ENCODE peak calls at places on chromosomes 5 and 9, in eight cellular contexts. T, I, V, C, A, Q, P and O are unnamed samples.

GRCh38 chr9:22256381-22256780 is 190.2 kb upstream of the DMRTA1 start:
- DNase-seq in T (no peak), I (no peak), V (no peak), C (no peak), A (no peak), Q (no peak), P (no peak), O (no peak)

GRCh38 chr5:125725686-125726085 is 697.5 kb upstream of the GRAMD2B start:
- DNase-seq in T (no peak), I (no peak), V (no peak), C (no peak), A (no peak), Q (no peak), P (no peak), O (no peak)

GRCh38 chr9:103037508-103038477 is 42.7 kb downstream of the CYLC2 start:
- DNase-seq in T (no peak), I (peak; percentile 88), V (no peak), C (no peak), A (peak; percentile 52), Q (peak; percentile 2), P (no peak), O (no peak)

GRCh38 chr5:537098-537497 is 12.8 kb upstream of the SLC9A3 start:
- DNase-seq in T (no peak), I (no peak), V (no peak), C (no peak), A (no peak), Q (no peak), P (no peak), O (no peak)

GRCh38 chr5:68353624-68354023 is 138.1 kb downstream of the PIK3R1 start:
- DNase-seq in T (no peak), I (no peak), V (no peak), C (no peak), A (peak; percentile 62), Q (no peak), P (no peak), O (no peak)

GRCh38 chr9:5869315-5870019 is 21.2 kb upstream of the MLANA start:
- DNase-seq in T (no peak), I (peak; percentile 24), V (no peak), C (peak; percentile 12), A (no peak), Q (no peak), P (no peak), O (no peak)

GRCh38 chr9:107584186-107584585 is 94.6 kb upstream of the KLF4 start:
- DNase-seq in T (no peak), I (no peak), V (no peak), C (no peak), A (peak; percentile 10), Q (no peak), P (no peak), O (no peak)

GRCh38 chr5:141402553-141403328 is at the start of gene PCDHGA9:
- DNase-seq in T (no peak), I (no peak), V (no peak), C (no peak), A (peak; percentile 43), Q (no peak), P (no peak), O (no peak)

GRCh38 chr9:109083813-109084405 is 35.8 kb downstream of the TMEM245 start:
- DNase-seq in T (no peak), I (no peak), V (no peak), C (no peak), A (no peak), Q (no peak), P (no peak), O (no peak)

GRCh38 chr9:16106211-16106610 is 553.4 kb downstream of the CCDC171 start:
- DNase-seq in T (no peak), I (no peak), V (no peak), C (no peak), A (no peak), Q (no peak), P (no peak), O (no peak)

GRCh38 chr5:33369470-33370134 is 71.2 kb upstream of the TARS1 start:
- DNase-seq in T (no peak), I (no peak), V (no peak), C (no peak), A (peak; percentile 16), Q (no peak), P (no peak), O (no peak)

GRCh38 chr9:19255821-19256220 is 25.3 kb downstream of the DENND4C start:
- DNase-seq in T (no peak), I (no peak), V (no peak), C (no peak), A (no peak), Q (no peak), P (no peak), O (no peak)

GRCh38 chr9:127444921-127445850 is 6.0 kb downstream of the RPL12 start:
- DNase-seq in T (no peak), I (no peak), V (no peak), C (no peak), A (no peak), Q (peak; percentile 33), P (no peak), O (no peak)

GRCh38 chr5:154972476-154973080 is 31.7 kb downstream of the MRPL22 start:
- DNase-seq in T (no peak), I (peak; percentile 55), V (peak; percentile 26), C (no peak), A (peak; percentile 73), Q (peak; percentile 30), P (no peak), O (peak; percentile 2)

GRCh38 chr5:149217802-149218153 is 53.9 kb upstream of the AFAP1L1 start:
- DNase-seq in T (no peak), I (no peak), V (no peak), C (no peak), A (no peak), Q (no peak), P (no peak), O (no peak)

GRCh38 chr9:127714916-127715442 is 484 bp downstream of the PTRH1 start:
- DNase-seq in T (no peak), I (no peak), V (no peak), C (no peak), A (no peak), Q (no peak), P (no peak), O (no peak)

GRCh38 chr9:136081113-136081825 is 13.8 kb downstream of the NACC2 start:
- DNase-seq in T (no peak), I (peak; percentile 22), V (no peak), C (no peak), A (peak; percentile 42), Q (no peak), P (no peak), O (no peak)

GRCh38 chr5:59569608-59570334 is 323.8 kb downstream of the PDE4D start:
- DNase-seq in T (no peak), I (no peak), V (no peak), C (no peak), A (peak; percentile 53), Q (peak; percentile 7), P (no peak), O (no peak)

GRCh38 chr9:116112236-116112635 is 41.4 kb upstream of the PAPPA start:
- DNase-seq in T (no peak), I (no peak), V (no peak), C (no peak), A (peak; percentile 73), Q (no peak), P (no peak), O (no peak)

GRCh38 chr5:13866792-13867191 is 77.7 kb downstream of the DNAH5 start:
- DNase-seq in T (peak; percentile 61), I (no peak), V (peak; percentile 63), C (no peak), A (peak; percentile 31), Q (peak; percentile 53), P (no peak), O (peak; percentile 3)

GRCh38 chr5:172802585-172803176 is 31.4 kb upstream of the ERGIC1 start:
- DNase-seq in T (no peak), I (no peak), V (no peak), C (no peak), A (peak; percentile 70), Q (peak; percentile 64), P (no peak), O (no peak)

GRCh38 chr9:106421772-106422171 is 441.2 kb upstream of the ZNF462 start:
- DNase-seq in T (no peak), I (no peak), V (no peak), C (no peak), A (no peak), Q (peak; percentile 74), P (no peak), O (no peak)

GRCh38 chr5:12861891-12862290 is 957.6 kb upstream of the CTNND2 start:
- DNase-seq in T (no peak), I (no peak), V (no peak), C (no peak), A (no peak), Q (no peak), P (no peak), O (no peak)

GRCh38 chr9:89427621-89428221 is 70.2 kb downstream of the SEMA4D start:
- DNase-seq in T (no peak), I (no peak), V (no peak), C (peak; percentile 63), A (no peak), Q (no peak), P (no peak), O (no peak)

GRCh38 chr5:37121465-37121864 is 127.7 kb downstream of the CPLANE1 start:
- DNase-seq in T (no peak), I (no peak), V (no peak), C (no peak), A (no peak), Q (no peak), P (no peak), O (no peak)

GRCh38 chr5:134101686-134102439 is 12.6 kb upstream of the TCF7 start:
- DNase-seq in T (no peak), I (peak; percentile 72), V (no peak), C (peak; percentile 75), A (peak; percentile 20), Q (peak; percentile 43), P (no peak), O (no peak)